ENCODE peak calls at places on chromosome 5, in five cellular contexts. T is heart left ventricle, I is choroid plexus epithelial cell, Q is fibroblast of pulmonary artery, E is cardiac muscle cell. Z is an unnamed sample.
A peak's percentile ranks its signal among the peaks of the same experiment; 100 is the strongest.

GRCh38 chr5:57676228-57677098 is 193.9 kb upstream of the ACTBL2 start:
- DNase-seq in T (no peak), I (peak; percentile 42), Q (peak; percentile 58), E (peak; percentile 53), Z (peak; percentile 27)

GRCh38 chr5:20556364-20556763 is 568.4 kb upstream of the CDH18 start:
- DNase-seq in T (no peak), I (peak; percentile 76), Q (peak; percentile 61), E (peak; percentile 69), Z (no peak)

GRCh38 chr5:161676109-161676508 is 9.4 kb upstream of the GABRA6 start:
- DNase-seq in T (no peak), I (no peak), Q (no peak), E (no peak), Z (no peak)

GRCh38 chr5:150619359-150620230 is 20.9 kb upstream of the SYNPO start:
- DNase-seq in T (peak; percentile 77), I (no peak), Q (peak; percentile 91), E (peak; percentile 85), Z (peak; percentile 76)

GRCh38 chr5:84437673-84438315 is 53.1 kb upstream of the EDIL3 start:
- DNase-seq in T (no peak), I (peak; percentile 77), Q (peak; percentile 73), E (peak; percentile 75), Z (peak; percentile 61)

GRCh38 chr5:116153687-116154174 is 68.9 kb downstream of the COMMD10 start:
- DNase-seq in T (no peak), I (no peak), Q (no peak), E (no peak), Z (no peak)

GRCh38 chr5:76811214-76811613 is 7.6 kb upstream of the F2RL1 start:
- DNase-seq in T (no peak), I (peak; percentile 48), Q (no peak), E (no peak), Z (peak; percentile 34)

GRCh38 chr5:53373420-53374188 is 106.8 kb upstream of the FST start:
- DNase-seq in T (no peak), I (no peak), Q (peak; percentile 72), E (peak; percentile 50), Z (peak; percentile 42)

GRCh38 chr5:178293815-178294214 is 61.2 kb upstream of the PHYKPL start:
- DNase-seq in T (no peak), I (no peak), Q (no peak), E (no peak), Z (no peak)

GRCh38 chr5:82986404-82986803 is 90.8 kb downstream of the TMEM167A start:
- DNase-seq in T (no peak), I (no peak), Q (no peak), E (no peak), Z (no peak)

GRCh38 chr5:13992795-13993194 is 48.3 kb upstream of the DNAH5 start:
- DNase-seq in T (no peak), I (no peak), Q (no peak), E (no peak), Z (no peak)

GRCh38 chr5:119174578-119175163 is 103.8 kb downstream of the DMXL1 start:
- DNase-seq in T (no peak), I (no peak), Q (no peak), E (no peak), Z (no peak)

GRCh38 chr5:172110921-172111873 is 76.8 kb downstream of the STK10 start:
- DNase-seq in T (peak; percentile 48), I (no peak), Q (peak; percentile 61), E (peak; percentile 63), Z (peak; percentile 81)

GRCh38 chr5:74798977-74799911 is 32.2 kb downstream of the NSA2 start:
- DNase-seq in T (no peak), I (peak; percentile 5), Q (no peak), E (no peak), Z (no peak)

GRCh38 chr5:107012371-107012770 is 658.4 kb downstream of the EFNA5 start:
- DNase-seq in T (no peak), I (no peak), Q (no peak), E (no peak), Z (no peak)

GRCh38 chr5:159182691-159183090 is 26.7 kb downstream of the RNF145 start:
- DNase-seq in T (no peak), I (peak; percentile 61), Q (peak; percentile 89), E (peak; percentile 76), Z (peak; percentile 53)
- H3K4me3 ChIP-seq in T (no peak overlapping the region), I (no peak overlapping the region), Q (no peak overlapping the region), E (no peak overlapping the region), Z (no peak overlapping the region)

DNA sequence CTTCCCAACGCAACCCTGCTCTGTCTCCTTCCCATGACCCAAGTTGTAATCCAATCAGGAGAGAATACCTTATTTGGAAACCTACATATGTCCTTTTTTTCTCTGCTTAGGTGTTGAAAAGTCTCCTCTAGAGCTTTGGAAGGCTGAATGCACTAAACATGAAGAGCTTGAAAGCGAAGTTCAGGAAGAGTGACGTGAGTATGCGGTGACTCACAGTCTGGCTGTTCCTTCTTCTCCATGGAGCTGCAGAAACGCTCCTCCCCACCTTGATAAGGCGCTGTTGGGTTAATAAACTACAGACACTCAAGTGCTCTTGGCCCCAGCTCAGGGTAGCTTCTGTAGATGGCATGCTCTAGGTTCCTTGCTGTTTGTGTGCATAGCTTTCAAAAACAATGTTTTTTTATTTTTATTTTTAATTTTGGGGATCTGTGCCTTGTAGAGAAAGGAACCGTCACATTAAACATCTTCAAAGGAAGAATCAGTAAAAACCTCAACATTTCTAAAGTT is 30.7 kb downstream of the RAI14 start:
- DNase-seq in T (peak; percentile 72), I (peak; percentile 100), Q (peak; percentile 100), E (peak; percentile 99), Z (peak; percentile 90)
- TF ChIP-seq CTCF in T (no peak), I (peak; percentile 45), Q (no peak), E (no peak), Z (peak; percentile 8)

GRCh38 chr5:154273963-154274827 is 83.7 kb downstream of the GALNT10 start:
- DNase-seq in T (no peak), I (no peak), Q (no peak), E (no peak), Z (no peak)
- H3K4me3 ChIP-seq in T (no peak overlapping the region), I (no peak overlapping the region), Q (no peak overlapping the region), E (no peak overlapping the region), Z (no peak overlapping the region)

DNA sequence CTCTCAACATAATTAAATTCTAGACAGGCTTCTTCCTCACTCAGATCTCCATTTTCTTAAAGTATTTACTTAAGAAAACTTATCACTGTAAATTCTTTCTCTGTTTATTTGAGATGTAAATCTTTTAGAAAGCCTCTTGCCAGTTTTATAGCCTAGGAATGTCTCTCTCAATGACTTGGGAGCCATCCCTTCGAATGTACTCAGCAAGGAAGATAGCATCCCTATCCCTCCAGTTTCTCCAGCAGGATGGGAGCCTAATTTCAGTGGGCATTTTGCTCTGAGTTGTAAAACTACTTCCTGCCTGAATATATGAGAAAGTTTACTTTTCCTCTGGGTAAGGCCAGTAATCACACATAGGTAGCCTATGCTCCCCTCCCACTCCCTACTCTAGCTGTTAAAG is 558.5 kb upstream of the ARRDC3 start:
- DNase-seq in T (no peak), I (no peak), Q (no peak), E (no peak), Z (no peak)
- TF ChIP-seq CTCF in T (no peak), I (no peak), Q (no peak), E (no peak), Z (no peak)

DNA sequence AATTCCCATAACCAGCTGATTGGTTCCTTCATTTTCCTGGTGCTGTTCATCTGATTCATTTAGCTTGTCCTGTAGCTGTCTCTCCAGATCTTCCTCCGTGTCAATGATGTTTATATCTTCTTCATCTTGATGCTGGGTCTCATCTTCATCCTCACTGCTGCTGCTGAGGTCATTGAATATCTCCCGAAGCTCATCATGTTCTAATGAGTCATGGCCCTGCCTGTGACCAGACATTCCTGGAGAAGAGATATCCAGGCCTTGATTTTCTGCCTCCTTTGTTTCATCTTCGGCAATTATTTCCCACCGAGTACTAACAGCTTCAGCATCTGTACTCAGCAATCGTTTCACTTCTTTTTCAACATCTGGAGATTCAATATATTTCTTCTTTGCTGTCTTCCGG is 1.4 kb downstream of the TAF7 start:
- DNase-seq in T (no peak), I (peak; percentile 13), Q (no peak), E (no peak), Z (no peak)
- H3K4me3 ChIP-seq in T (peak overlapping the region; percentile 83), I (no peak overlapping the region), Q (peak overlapping the region; percentile 94), E (peak overlapping the region; percentile 74), Z (no peak overlapping the region)

GRCh38 chr5:134738963-134739661 is 764 bp downstream of the CAMLG start:
- DNase-seq in T (no peak), I (peak; percentile 65), Q (peak; percentile 47), E (peak; percentile 47), Z (peak; percentile 33)
- TF ChIP-seq CTCF in T (no peak), I (peak; percentile 25), Q (no peak), E (peak; percentile 29), Z (peak; percentile 14)

DNA sequence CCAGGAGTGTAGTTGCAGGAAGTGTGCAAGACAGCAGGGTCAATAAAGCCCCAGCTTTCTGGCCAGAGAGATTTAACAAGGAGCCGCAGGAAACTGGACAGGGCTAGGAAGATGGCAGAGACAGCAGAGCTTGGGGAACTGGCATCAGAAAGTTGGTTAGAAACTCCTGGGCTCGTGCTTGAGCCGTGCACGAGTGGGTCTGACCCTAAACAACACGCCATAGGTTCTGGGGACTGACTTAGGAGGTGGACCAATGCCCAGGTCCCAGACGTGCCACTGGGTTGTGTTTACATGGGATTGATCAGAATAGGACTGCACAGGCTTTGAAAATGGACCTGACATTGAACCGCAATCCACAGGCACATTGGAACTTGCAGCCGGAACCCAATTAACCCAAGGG is 41.5 kb downstream of the ADAMTS2 start:
- DNase-seq in T (no peak), I (no peak), Q (no peak), E (no peak), Z (no peak)
- H3K4me3 ChIP-seq in T (no peak overlapping the region), I (no peak overlapping the region), Q (no peak overlapping the region), E (no peak overlapping the region), Z (no peak overlapping the region)

GRCh38 chr5:31809037-31809910 is 170.3 kb downstream of the PDZD2 start:
- DNase-seq in T (peak; percentile 74), I (peak; percentile 87), Q (peak; percentile 79), E (peak; percentile 85), Z (peak; percentile 74)
- TF ChIP-seq CTCF in T (peak; percentile 73), I (peak; percentile 92), Q (peak; percentile 76), E (peak; percentile 81), Z (peak; percentile 75)